ENCODE peak calls at places on chromosomes 11 and 22, in eight cellular contexts. J, R, V, U, N, P, D and Y are unnamed samples.

GRCh38 chr22:28604961-28605360 is 74.7 kb downstream of the TTC28 start:
- DNase-seq in J (no peak), R (no peak), V (no peak), U (no peak), N (no peak), P (no peak), D (no peak), Y (no peak)

GRCh38 chr11:133934599-133935550 is 21.9 kb downstream of the IGSF9B start:
- DNase-seq in J (peak; percentile 92), R (no peak), V (no peak), U (no peak), N (no peak), P (peak; percentile 58), D (peak; percentile 70), Y (no peak)

GRCh38 chr11:72308226-72309073 is 64.5 kb upstream of the PHOX2A start:
- DNase-seq in J (peak; percentile 91), R (no peak), V (no peak), U (no peak), N (peak; percentile 72), P (no peak), D (no peak), Y (peak; percentile 66)

GRCh38 chr11:45091563-45092392 is 54.7 kb upstream of the PRDM11 start:
- DNase-seq in J (peak; percentile 86), R (no peak), V (peak; percentile 18), U (no peak), N (peak; percentile 15), P (no peak), D (no peak), Y (no peak)

GRCh38 chr11:27233654-27234042 is 129.4 kb downstream of the CCDC34 start:
- DNase-seq in J (no peak), R (no peak), V (no peak), U (no peak), N (no peak), P (no peak), D (no peak), Y (no peak)

GRCh38 chr22:48869788-48870187 is 957.9 kb downstream of the BRD1 start:
- DNase-seq in J (no peak), R (no peak), V (no peak), U (no peak), N (no peak), P (no peak), D (no peak), Y (no peak)

GRCh38 chr11:33379931-33380330 is 122.8 kb downstream of the HIPK3 start:
- DNase-seq in J (no peak), R (no peak), V (peak; percentile 41), U (no peak), N (no peak), P (no peak), D (no peak), Y (no peak)

GRCh38 chr22:25120093-25120561 is 79.5 kb upstream of the CRYBB3 start:
- DNase-seq in J (peak; percentile 14), R (no peak), V (no peak), U (no peak), N (no peak), P (peak; percentile 61), D (no peak), Y (no peak)

GRCh38 chr22:22671506-22671905 is 27.1 kb downstream of the GGTLC2 start:
- DNase-seq in J (no peak), R (no peak), V (no peak), U (no peak), N (no peak), P (no peak), D (no peak), Y (no peak)

GRCh38 chr22:20577549-20577975 is 70.2 kb downstream of the MED15 start:
- DNase-seq in J (no peak), R (no peak), V (no peak), U (no peak), N (no peak), P (peak; percentile 67), D (peak; percentile 31), Y (no peak)

GRCh38 chr11:117514256-117514655 is 186.6 kb downstream of the CEP164 start:
- DNase-seq in J (no peak), R (no peak), V (no peak), U (no peak), N (no peak), P (no peak), D (no peak), Y (no peak)

GRCh38 chr11:32451808-32452207 is 16.5 kb upstream of the WT1 start:
- DNase-seq in J (peak; percentile 94), R (no peak), V (no peak), U (no peak), N (no peak), P (no peak), D (no peak), Y (no peak)

GRCh38 chr11:89495951-89496350 is 4.8 kb upstream of the NOX4 start:
- DNase-seq in J (peak; percentile 62), R (no peak), V (no peak), U (no peak), N (no peak), P (no peak), D (no peak), Y (no peak)

GRCh38 chr11:112881461-112881860 is 79.8 kb upstream of the NCAM1 start:
- DNase-seq in J (peak; percentile 51), R (no peak), V (no peak), U (peak; percentile 25), N (peak; percentile 79), P (peak; percentile 25), D (no peak), Y (peak; percentile 63)

GRCh38 chr22:44848296-44848741 is 95.9 kb downstream of the ARHGAP8 start:
- DNase-seq in J (peak; percentile 46), R (no peak), V (no peak), U (no peak), N (no peak), P (no peak), D (no peak), Y (no peak)

GRCh38 chr11:35463211-35463810 is 44.0 kb upstream of the SLC1A2 start:
- DNase-seq in J (no peak), R (no peak), V (no peak), U (no peak), N (no peak), P (no peak), D (no peak), Y (no peak)

GRCh38 chr22:18975434-18976196 is 39.5 kb upstream of the PRODH start:
- DNase-seq in J (no peak), R (no peak), V (no peak), U (no peak), N (no peak), P (no peak), D (no peak), Y (no peak)

GRCh38 chr11:76654310-76654851 is 16.2 kb downstream of the LRRC32 start:
- DNase-seq in J (peak; percentile 96), R (no peak), V (no peak), U (no peak), N (no peak), P (peak; percentile 53), D (no peak), Y (peak; percentile 4)

GRCh38 chr22:36239150-36239400 is 252 bp downstream of the APOL2 start:
- DNase-seq in J (no peak), R (no peak), V (no peak), U (peak; percentile 5), N (no peak), P (no peak), D (no peak), Y (no peak)

DNA sequence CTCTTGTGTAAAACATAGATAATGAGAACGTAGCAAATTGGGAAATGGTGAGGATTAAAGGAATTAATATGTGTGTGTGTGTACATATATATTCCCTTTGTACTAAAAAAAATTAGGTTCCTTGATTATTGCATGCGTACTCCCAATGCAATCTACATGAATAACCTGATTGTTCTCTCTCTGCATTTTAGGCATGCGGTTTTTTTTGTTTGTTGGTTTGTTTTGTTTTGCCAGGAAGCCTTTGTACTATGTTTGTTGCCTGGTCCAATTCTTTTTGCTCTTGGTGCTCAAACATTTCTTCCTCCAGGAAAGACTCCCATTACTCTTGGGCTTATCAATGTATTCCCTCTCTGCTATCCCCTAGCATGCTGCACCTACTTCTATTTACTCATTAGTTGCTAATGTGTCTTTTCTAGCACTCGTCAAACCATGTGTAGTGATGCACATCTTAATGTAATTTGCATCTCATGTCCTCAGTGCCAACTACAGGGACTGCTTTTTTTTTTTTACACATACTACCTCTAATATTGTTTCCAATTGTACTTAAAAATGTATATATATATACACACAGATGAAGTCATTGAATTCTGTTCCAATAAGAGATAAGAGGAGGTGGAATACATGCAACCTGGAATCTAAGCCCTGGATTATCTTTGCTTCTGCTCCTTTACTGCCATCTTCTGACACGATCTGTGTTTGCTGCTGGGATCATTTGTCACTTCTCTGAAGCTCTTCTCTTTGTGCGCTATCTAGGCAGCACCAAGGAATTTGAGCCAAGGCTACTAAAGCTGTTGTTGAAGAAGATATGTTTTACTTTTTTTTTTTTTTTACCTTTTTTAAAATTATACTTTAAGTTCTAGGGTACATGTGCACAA is 197.2 kb upstream of the ANO3 start:
- DNase-seq in J (peak; percentile 18), R (no peak), V (no peak), U (no peak), N (no peak), P (peak; percentile 3), D (no peak), Y (no peak)
- TF ChIP-seq CTCF in J (peak; percentile 6), R (peak; percentile 45), V (no peak), U (no peak), N (peak; percentile 29), P (no peak), D (peak; percentile 57), Y (no peak)

GRCh38 chr11:131511794-131512193 is 141.4 kb downstream of the NTM start:
- DNase-seq in J (peak; percentile 25), R (peak; percentile 46), V (peak; percentile 20), U (no peak), N (no peak), P (peak; percentile 74), D (no peak), Y (peak; percentile 70)
- TF ChIP-seq CTCF in J (peak; percentile 58), R (peak; percentile 70), V (peak; percentile 41), U (no peak), N (peak; percentile 47), P (peak; percentile 37), D (peak; percentile 47), Y (peak; percentile 48)

DNA sequence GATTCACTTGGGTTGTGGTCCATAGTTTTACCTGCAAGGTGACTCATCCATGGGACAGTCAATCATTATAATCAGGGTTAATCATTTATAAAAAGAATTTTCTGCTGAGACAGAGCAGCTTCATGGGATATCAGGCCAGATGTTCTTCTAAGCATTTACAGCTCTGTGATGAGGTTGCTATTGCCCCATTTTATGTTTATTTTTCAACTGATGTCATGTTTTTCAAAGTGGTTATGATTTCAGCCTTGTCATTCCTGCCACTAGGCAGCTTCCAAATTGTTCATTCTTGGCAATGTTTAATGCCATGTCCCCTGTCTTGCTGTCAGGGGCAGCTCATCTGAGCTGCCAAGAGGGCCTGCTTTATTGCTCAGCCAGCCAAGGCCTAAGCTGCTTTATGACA is 35.9 kb upstream of the ZBED5 start:
- DNase-seq in J (peak; percentile 43), R (no peak), V (no peak), U (peak; percentile 18), N (no peak), P (peak; percentile 29), D (no peak), Y (no peak)
- TF ChIP-seq CTCF in J (no peak), R (no peak), V (no peak), U (no peak), N (no peak), P (peak; percentile 10), D (peak; percentile 8), Y (no peak)

DNA sequence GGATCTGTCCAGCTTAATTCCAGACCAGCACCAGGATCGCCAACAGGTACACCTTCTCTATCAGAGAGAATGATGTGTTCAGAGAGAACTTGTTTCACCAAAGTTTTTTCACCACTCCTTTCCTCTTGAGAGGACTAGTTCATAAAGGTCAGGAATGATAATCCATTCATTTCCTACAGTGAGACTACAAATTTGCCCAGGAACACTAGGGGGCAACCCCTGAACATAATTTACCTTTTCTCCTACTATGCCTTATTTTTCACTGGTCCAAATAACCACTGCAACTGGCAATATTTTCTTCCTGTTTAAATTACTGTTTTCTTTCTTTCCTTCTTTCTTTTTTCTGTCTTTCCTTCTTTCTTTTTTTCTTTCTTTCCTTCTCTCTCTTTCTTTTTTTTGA is 22.5 kb downstream of the CAVIN3 start:
- DNase-seq in J (no peak), R (no peak), V (no peak), U (no peak), N (no peak), P (no peak), D (no peak), Y (no peak)
- TF ChIP-seq CTCF in J (peak; percentile 43), R (peak; percentile 27), V (no peak), U (peak; percentile 46), N (no peak), P (no peak), D (no peak), Y (no peak)